ENCODE peak calls at places on chromosomes 11 and 22, in seven cellular contexts. One of them, this sample, is unnamed.

GRCh38 chr11:34907934-34908593 is 8.1 kb downstream of the APIP start:
- DNase-seq in NCI-H1105: no peak
- DNase-seq in T follicular helper cell: no peak
- DNase-seq in retina: no peak
- DNase-seq in endodermal cell: no peak
- DNase-seq in T1000: no peak
- DNase-seq in naive thymus-derived CD8-positive, alpha-beta T cell: no peak
- DNase-seq in this sample: no peak

GRCh38 chr11:44255406-44256071 is 54.4 kb downstream of the ALX4 start:
- DNase-seq in retina: no peak
- DNase-seq in naive thymus-derived CD8-positive, alpha-beta T cell: no peak
- DNase-seq in T follicular helper cell: no peak
- DNase-seq in T1000: no peak
- DNase-seq in endodermal cell: no peak
- DNase-seq in NCI-H1105: no peak
- DNase-seq in this sample: no peak

GRCh38 chr22:36951746-36952145 is 38.3 kb downstream of the CSF2RB start:
- DNase-seq in naive thymus-derived CD8-positive, alpha-beta T cell: no peak
- DNase-seq in T1000: no peak
- DNase-seq in endodermal cell: no peak
- DNase-seq in retina: no peak
- DNase-seq in T follicular helper cell: no peak
- DNase-seq in NCI-H1105: no peak
- DNase-seq in this sample: no peak

GRCh38 chr11:123057604-123058305 is 4.2 kb downstream of the HSPA8 start:
- DNase-seq in T1000: no peak
- DNase-seq in NCI-H1105: no peak
- DNase-seq in endodermal cell: no peak
- DNase-seq in retina: no peak
- DNase-seq in naive thymus-derived CD8-positive, alpha-beta T cell: no peak
- DNase-seq in T follicular helper cell: no peak
- DNase-seq in this sample: no peak

GRCh38 chr22:48153726-48154125 is 1391.3 kb downstream of the TBC1D22A start:
- DNase-seq in NCI-H1105: peak
- DNase-seq in endodermal cell: no peak
- DNase-seq in naive thymus-derived CD8-positive, alpha-beta T cell: no peak
- DNase-seq in T1000: no peak
- DNase-seq in retina: no peak
- DNase-seq in T follicular helper cell: no peak
- DNase-seq in this sample: no peak

GRCh38 chr11:126194121-126194543 is 17.3 kb downstream of the RPUSD4 start:
- DNase-seq in retina: peak
- DNase-seq in T follicular helper cell: peak
- DNase-seq in naive thymus-derived CD8-positive, alpha-beta T cell: no peak
- DNase-seq in endodermal cell: peak
- DNase-seq in NCI-H1105: peak
- DNase-seq in T1000: peak
- DNase-seq in this sample: no peak

GRCh38 chr11:133692371-133692770 is 152.9 kb downstream of the SPATA19 start:
- DNase-seq in T1000: no peak
- DNase-seq in T follicular helper cell: no peak
- DNase-seq in NCI-H1105: no peak
- DNase-seq in naive thymus-derived CD8-positive, alpha-beta T cell: no peak
- DNase-seq in retina: no peak
- DNase-seq in endodermal cell: no peak
- DNase-seq in this sample: no peak

GRCh38 chr11:24635588-24636290 is 138.9 kb downstream of the LUZP2 start:
- DNase-seq in T1000: no peak
- DNase-seq in retina: no peak
- DNase-seq in naive thymus-derived CD8-positive, alpha-beta T cell: no peak
- DNase-seq in endodermal cell: no peak
- DNase-seq in T follicular helper cell: no peak
- DNase-seq in NCI-H1105: no peak
- DNase-seq in this sample: no peak

GRCh38 chr11:43573233-43573632 is 107.3 kb upstream of the HSD17B12 start:
- DNase-seq in naive thymus-derived CD8-positive, alpha-beta T cell: no peak
- DNase-seq in NCI-H1105: peak
- DNase-seq in retina: peak
- DNase-seq in T follicular helper cell: no peak
- DNase-seq in T1000: no peak
- DNase-seq in endodermal cell: peak
- DNase-seq in this sample: no peak

GRCh38 chr11:65861533-65862183 is 1.4 kb downstream of the MUS81 start:
- DNase-seq in T1000: no peak
- DNase-seq in T follicular helper cell: no peak
- DNase-seq in retina: no peak
- DNase-seq in NCI-H1105: no peak
- DNase-seq in naive thymus-derived CD8-positive, alpha-beta T cell: no peak
- DNase-seq in endodermal cell: peak
- DNase-seq in this sample: no peak

GRCh38 chr11:92123540-92123939 is 101.1 kb upstream of the FAT3 start:
- DNase-seq in T1000: no peak
- DNase-seq in endodermal cell: no peak
- DNase-seq in naive thymus-derived CD8-positive, alpha-beta T cell: no peak
- DNase-seq in NCI-H1105: no peak
- DNase-seq in retina: no peak
- DNase-seq in T follicular helper cell: no peak
- DNase-seq in this sample: no peak

GRCh38 chr11:33682446-33682845 is 18.2 kb downstream of the C11orf91 start:
- DNase-seq in NCI-H1105: no peak
- DNase-seq in T follicular helper cell: no peak
- DNase-seq in endodermal cell: peak
- DNase-seq in retina: no peak
- DNase-seq in naive thymus-derived CD8-positive, alpha-beta T cell: no peak
- DNase-seq in T1000: no peak
- DNase-seq in this sample: no peak

GRCh38 chr11:12397953-12398352 is 20.6 kb downstream of the PARVA start:
- DNase-seq in T follicular helper cell: no peak
- DNase-seq in endodermal cell: no peak
- DNase-seq in NCI-H1105: no peak
- DNase-seq in naive thymus-derived CD8-positive, alpha-beta T cell: no peak
- DNase-seq in retina: peak
- DNase-seq in T1000: peak
- DNase-seq in this sample: no peak

GRCh38 chr11:45654741-45655283 is 10.6 kb downstream of the CHST1 start:
- DNase-seq in T follicular helper cell: no peak
- DNase-seq in naive thymus-derived CD8-positive, alpha-beta T cell: no peak
- DNase-seq in retina: peak
- DNase-seq in T1000: no peak
- DNase-seq in NCI-H1105: no peak
- DNase-seq in endodermal cell: no peak
- DNase-seq in this sample: no peak

GRCh38 chr11:47378011-47378835 is at the start of gene SPI1:
- DNase-seq in retina: no peak
- DNase-seq in T1000: no peak
- DNase-seq in naive thymus-derived CD8-positive, alpha-beta T cell: peak
- DNase-seq in NCI-H1105: no peak
- DNase-seq in endodermal cell: no peak
- DNase-seq in T follicular helper cell: no peak
- DNase-seq in this sample: no peak

GRCh38 chr11:63892233-63892632 is 24.7 kb downstream of the RCOR2 start:
- DNase-seq in naive thymus-derived CD8-positive, alpha-beta T cell: no peak
- DNase-seq in retina: no peak
- DNase-seq in endodermal cell: no peak
- DNase-seq in T follicular helper cell: no peak
- DNase-seq in NCI-H1105: no peak
- DNase-seq in T1000: no peak
- DNase-seq in this sample: no peak

GRCh38 chr11:3710485-3711259 is 39.5 kb upstream of the CHRNA10 start:
- DNase-seq in T follicular helper cell: no peak
- DNase-seq in T1000: no peak
- DNase-seq in endodermal cell: no peak
- DNase-seq in NCI-H1105: no peak
- DNase-seq in naive thymus-derived CD8-positive, alpha-beta T cell: no peak
- DNase-seq in retina: no peak
- DNase-seq in this sample: no peak

GRCh38 chr11:123581651-123582399 is 72.6 kb downstream of the SCN3B start:
- DNase-seq in T follicular helper cell: no peak
- DNase-seq in NCI-H1105: no peak
- DNase-seq in endodermal cell: no peak
- DNase-seq in retina: no peak
- DNase-seq in naive thymus-derived CD8-positive, alpha-beta T cell: no peak
- DNase-seq in T1000: no peak
- DNase-seq in this sample: no peak

This sample was measured in effector CD4-positive, alpha-beta T cell.